ENCODE peak calls at places on chromosome 5, in seven cellular contexts. V is right atrium auricular region, W is lower lobe of right lung, E is fibroblast of mammary gland, R is GM12878, I is stomach, J is transverse colon. Z is an unnamed sample.

GRCh38 chr5:45826055-45826454 is 129.9 kb upstream of the HCN1 start:
- DNase-seq in V (no peak), W (no peak), E (no peak), R (no peak), I (no peak), J (no peak), Z (no peak)

GRCh38 chr5:56356876-56357160 is 123.7 kb upstream of the ANKRD55 start:
- DNase-seq in V (no peak), W (no peak), E (no peak), R (no peak), I (no peak), J (no peak), Z (no peak)

GRCh38 chr5:14038341-14038959 is 94.0 kb upstream of the DNAH5 start:
- DNase-seq in V (no peak), W (no peak), E (peak), R (no peak), I (no peak), J (no peak), Z (no peak)

GRCh38 chr5:163005949-163006348 is 431.4 kb upstream of the CCNG1 start:
- DNase-seq in V (no peak), W (no peak), E (no peak), R (no peak), I (no peak), J (no peak), Z (no peak)

GRCh38 chr5:58069846-58070245 is 390.0 kb downstream of the PLK2 start:
- DNase-seq in V (no peak), W (no peak), E (no peak), R (no peak), I (no peak), J (peak), Z (no peak)

GRCh38 chr5:150065886-150066285 is 20.5 kb downstream of the CSF1R start:
- DNase-seq in V (no peak), W (peak), E (peak), R (no peak), I (no peak), J (no peak), Z (no peak)

GRCh38 chr5:126450388-126450787 is 27.2 kb downstream of the GRAMD2B start:
- DNase-seq in V (no peak), W (no peak), E (no peak), R (no peak), I (no peak), J (no peak), Z (no peak)

GRCh38 chr5:78300464-78301045 is 6.1 kb upstream of the AP3B1 start:
- DNase-seq in V (no peak), W (no peak), E (peak), R (no peak), I (no peak), J (no peak), Z (no peak)

GRCh38 chr5:171700331-171700935 is 85.2 kb upstream of the SMIM23 start:
- DNase-seq in V (no peak), W (no peak), E (no peak), R (no peak), I (no peak), J (no peak), Z (no peak)

GRCh38 chr5:89204766-89205165 is 321.8 kb upstream of the MEF2C start:
- DNase-seq in V (no peak), W (no peak), E (peak), R (no peak), I (no peak), J (no peak), Z (no peak)

GRCh38 chr5:179184521-179185050 is 124.4 kb downstream of the ZNF354C start:
- DNase-seq in V (no peak), W (peak), E (no peak), R (no peak), I (no peak), J (no peak), Z (no peak)

GRCh38 chr5:50722223-50722622 is 55.8 kb downstream of the PARP8 start:
- DNase-seq in V (no peak), W (no peak), E (no peak), R (no peak), I (no peak), J (no peak), Z (no peak)

GRCh38 chr5:135825373-135826220 is 8.9 kb upstream of the SLC25A48 start:
- DNase-seq in V (no peak), W (no peak), E (no peak), R (no peak), I (no peak), J (no peak), Z (no peak)

GRCh38 chr5:109141499-109142200 is 268.1 kb downstream of the PJA2 start:
- DNase-seq in V (no peak), W (no peak), E (peak), R (no peak), I (no peak), J (no peak), Z (no peak)

GRCh38 chr5:112867411-112867810 is 6.3 kb downstream of the SRP19 start:
- DNase-seq in V (no peak), W (no peak), E (no peak), R (no peak), I (no peak), J (no peak), Z (no peak)

GRCh38 chr5:180211761-180212035 is 2.7 kb upstream of the RASGEF1C start:
- DNase-seq in V (no peak), W (no peak), E (no peak), R (no peak), I (no peak), J (no peak), Z (no peak)

GRCh38 chr5:107461770-107462169 is 209.0 kb downstream of the EFNA5 start:
- DNase-seq in V (no peak), W (no peak), E (no peak), R (no peak), I (no peak), J (no peak), Z (no peak)

GRCh38 chr5:16897284-16897704 is 38.8 kb downstream of the MYO10 start:
- DNase-seq in V (no peak), W (no peak), E (peak), R (no peak), I (no peak), J (no peak), Z (no peak)

GRCh38 chr5:138305797-138306196 is 25.8 kb downstream of the CDC25C start:
- DNase-seq in V (peak), W (no peak), E (no peak), R (no peak), I (peak), J (no peak), Z (no peak)

GRCh38 chr5:137492321-137492720 is 6.8 kb downstream of the SPOCK1 start:
- DNase-seq in V (no peak), W (no peak), E (peak), R (no peak), I (no peak), J (no peak), Z (no peak)

GRCh38 chr5:62948294-62948693 is 369.7 kb downstream of the LRRC70 start:
- DNase-seq in V (no peak), W (no peak), E (no peak), R (no peak), I (no peak), J (no peak), Z (no peak)

GRCh38 chr5:59709833-59710232 is 183.7 kb downstream of the PDE4D start:
- DNase-seq in V (no peak), W (no peak), E (peak), R (no peak), I (peak), J (peak), Z (no peak)

GRCh38 chr5:64973226-64973625 is 204.5 kb downstream of the CWC27 start:
- DNase-seq in V (no peak), W (no peak), E (no peak), R (no peak), I (no peak), J (no peak), Z (no peak)

GRCh38 chr5:64972591-64972990 is 203.9 kb downstream of the CWC27 start:
- DNase-seq in V (no peak), W (no peak), E (peak), R (no peak), I (no peak), J (no peak), Z (no peak)

GRCh38 chr5:64971990-64972389 is 203.3 kb downstream of the CWC27 start:
- DNase-seq in V (no peak), W (no peak), E (no peak), R (no peak), I (no peak), J (no peak), Z (no peak)

DNA sequence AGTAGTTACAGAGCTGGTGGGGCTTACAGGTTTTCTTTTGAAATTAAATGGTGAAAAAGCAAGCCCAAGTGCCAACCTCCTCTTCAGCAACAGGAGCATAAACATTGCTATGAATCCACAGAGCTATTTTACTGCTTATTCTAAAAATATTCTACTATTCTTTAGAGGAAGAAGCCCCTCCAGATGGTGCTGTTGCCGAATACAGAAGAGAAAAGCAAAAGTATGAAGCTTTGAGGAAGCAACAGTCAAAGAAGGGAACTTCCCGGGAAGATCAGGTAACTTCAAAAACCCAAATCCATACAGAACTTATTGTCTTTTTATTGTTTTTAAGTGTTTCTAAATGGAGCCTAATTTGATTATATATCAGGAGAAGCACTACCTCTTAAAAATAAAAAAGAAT is 202.8 kb downstream of the CWC27 start:
- DNase-seq in V (no peak), W (no peak), E (peak), R (no peak), I (no peak), J (no peak), Z (no peak)
- TF ChIP-seq CTCF in V (no peak), W (peak), E (peak), R (peak), I (no peak), J (no peak), Z (no peak)

GRCh38 chr5:35233121-35233520 is 2.8 kb upstream of the PRLR start:
- DNase-seq in V (no peak), W (no peak), E (no peak), R (no peak), I (no peak), J (no peak), Z (no peak)

GRCh38 chr5:35230043-35230611 is at the start of gene PRLR:
- DNase-seq in V (peak), W (peak), E (peak), R (no peak), I (peak), J (peak), Z (no peak)

GRCh38 chr5:35232124-35232523 is 1.8 kb upstream of the PRLR start:
- DNase-seq in V (no peak), W (no peak), E (no peak), R (no peak), I (no peak), J (no peak), Z (no peak)

GRCh38 chr5:35228304-35228703 is 2.0 kb downstream of the PRLR start:
- DNase-seq in V (no peak), W (no peak), E (no peak), R (no peak), I (no peak), J (no peak), Z (no peak)

GRCh38 chr5:35229076-35230042 is 928 bp downstream of the PRLR start:
- DNase-seq in V (no peak), W (peak), E (peak), R (no peak), I (peak), J (peak), Z (no peak)
- TF ChIP-seq CTCF in V (no peak), W (no peak), E (peak), R (peak), I (no peak), J (no peak), Z (no peak)

GRCh38 chr5:116361171-116361967 is 213.3 kb downstream of the SEMA6A start:
- DNase-seq in V (peak), W (peak), E (peak), R (no peak), I (peak), J (peak), Z (no peak)
- TF ChIP-seq CTCF in V (no peak), W (peak), E (no peak), R (no peak), I (peak), J (peak), Z (no peak)

DNA sequence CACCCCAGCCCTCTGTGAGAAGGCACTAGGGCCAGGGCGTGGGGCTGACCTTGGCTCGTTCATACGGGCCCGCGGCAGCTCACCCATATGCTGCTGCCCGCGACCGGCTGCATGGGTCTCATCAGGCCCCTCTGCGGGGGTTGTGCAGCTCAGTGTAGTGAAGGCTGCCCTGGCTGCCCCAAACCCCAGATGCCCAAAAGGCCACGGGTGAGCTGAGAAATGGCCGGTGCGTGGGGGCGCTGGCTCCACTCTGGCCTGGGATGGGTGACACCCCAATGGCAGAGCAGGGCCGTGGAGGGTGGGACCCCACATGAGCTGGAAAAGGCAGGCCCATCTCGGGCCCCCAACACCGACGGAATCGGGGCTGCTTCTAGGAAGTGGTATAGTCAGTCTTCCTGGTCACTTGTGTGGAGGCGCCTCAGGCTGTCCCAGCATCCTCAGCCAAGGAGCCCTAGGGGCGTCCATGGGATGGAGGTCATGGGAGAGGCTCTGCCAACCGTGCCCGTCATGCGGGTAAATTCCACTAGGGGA is 19.4 kb upstream of the LRRC14B start:
- DNase-seq in V (no peak), W (peak), E (no peak), R (no peak), I (no peak), J (no peak), Z (no peak)
- TF ChIP-seq CTCF in V (no peak), W (no peak), E (no peak), R (no peak), I (no peak), J (no peak), Z (no peak)

GRCh38 chr5:101728933-101729332 is 567.2 kb downstream of the SLCO4C1 start:
- DNase-seq in V (no peak), W (no peak), E (no peak), R (no peak), I (no peak), J (no peak), Z (no peak)
- TF ChIP-seq CTCF in V (no peak), W (no peak), E (no peak), R (no peak), I (no peak), J (no peak), Z (no peak)

GRCh38 chr5:82351754-82352145 is 73.6 kb upstream of the RPS23 start:
- DNase-seq in V (no peak), W (no peak), E (peak), R (no peak), I (no peak), J (no peak), Z (no peak)

GRCh38 chr5:82348749-82349148 is 70.6 kb upstream of the RPS23 start:
- DNase-seq in V (no peak), W (no peak), E (peak), R (no peak), I (no peak), J (no peak), Z (no peak)

GRCh38 chr5:82352146-82352791 is 74.1 kb upstream of the RPS23 start:
- DNase-seq in V (no peak), W (no peak), E (peak), R (no peak), I (no peak), J (no peak), Z (no peak)

GRCh38 chr5:82347213-82347947 is 69.2 kb upstream of the RPS23 start:
- DNase-seq in V (peak), W (no peak), E (peak), R (no peak), I (no peak), J (no peak), Z (no peak)

DNA sequence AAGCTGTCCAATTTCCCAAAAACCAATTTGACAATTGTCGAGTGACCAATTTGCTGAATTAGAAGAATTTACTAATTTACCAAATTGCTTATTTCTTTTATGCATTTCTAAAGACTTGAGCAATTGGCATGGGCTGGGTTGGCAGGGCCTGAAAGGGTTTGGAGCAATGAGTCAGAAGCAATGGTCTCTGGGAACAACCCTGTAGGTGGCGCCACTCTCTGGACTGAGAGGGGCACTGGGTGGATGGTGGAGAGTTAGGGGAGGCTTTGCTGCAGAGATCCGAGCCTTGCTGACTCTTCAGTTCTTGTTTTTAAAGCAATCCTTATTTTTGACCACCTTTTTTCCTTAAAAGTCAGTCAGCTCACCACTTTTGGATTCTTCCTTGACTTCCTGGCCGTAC is 71.5 kb upstream of the RPS23 start:
- DNase-seq in V (no peak), W (no peak), E (peak), R (no peak), I (no peak), J (peak), Z (no peak)
- TF ChIP-seq CTCF in V (no peak), W (peak), E (peak), R (peak), I (no peak), J (no peak), Z (no peak)

DNA sequence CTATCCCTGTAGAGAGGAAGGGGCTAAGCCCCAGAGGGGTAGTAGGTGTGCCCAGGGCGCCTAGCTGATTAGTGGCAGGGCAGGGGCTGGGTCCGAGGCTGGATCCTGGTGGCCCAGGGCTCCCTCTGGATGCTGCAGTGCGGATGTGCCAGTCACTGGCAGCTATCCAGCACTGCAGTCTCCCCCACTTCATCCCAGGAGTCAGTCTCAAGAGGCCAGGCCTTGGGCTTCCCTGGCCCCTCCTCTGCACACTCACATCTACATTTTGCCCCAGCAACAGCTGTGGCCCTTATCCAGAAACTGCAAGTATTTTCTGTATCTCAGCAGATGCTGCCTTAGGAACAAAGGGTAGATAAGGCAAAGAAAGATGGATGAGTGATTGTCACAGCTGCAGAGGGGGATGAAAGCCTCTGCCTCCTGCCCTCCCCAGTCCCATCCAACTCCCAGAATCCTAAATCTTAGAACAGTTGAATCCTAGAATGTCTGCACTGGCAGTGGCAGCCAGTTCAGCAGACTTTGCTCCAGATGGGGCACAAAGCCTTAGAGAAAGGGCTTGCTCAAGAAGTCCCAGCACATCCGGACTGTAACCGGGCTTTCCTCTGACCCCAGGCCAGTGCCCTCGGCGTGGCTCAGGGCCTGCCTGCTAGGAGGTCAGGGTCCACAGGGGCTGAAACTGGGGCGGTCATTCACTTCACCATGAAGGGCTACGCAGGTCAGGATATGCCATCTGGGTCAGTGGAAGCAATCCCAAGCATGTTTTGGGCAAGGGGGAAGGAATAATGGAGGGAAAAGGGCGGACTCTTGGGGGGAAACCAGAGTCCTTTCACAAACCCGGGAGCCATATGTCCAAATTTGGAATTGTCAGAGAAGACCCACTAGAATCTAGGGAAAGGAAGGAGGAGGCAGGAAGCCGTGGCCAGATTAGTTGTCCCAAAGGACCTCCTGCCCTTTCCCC is 1.5 kb downstream of the ANXA6 start:
- DNase-seq in V (no peak), W (no peak), E (peak), R (no peak), I (no peak), J (peak), Z (no peak)
- TF ChIP-seq CTCF in V (no peak), W (no peak), E (no peak), R (no peak), I (no peak), J (no peak), Z (no peak)

DNA sequence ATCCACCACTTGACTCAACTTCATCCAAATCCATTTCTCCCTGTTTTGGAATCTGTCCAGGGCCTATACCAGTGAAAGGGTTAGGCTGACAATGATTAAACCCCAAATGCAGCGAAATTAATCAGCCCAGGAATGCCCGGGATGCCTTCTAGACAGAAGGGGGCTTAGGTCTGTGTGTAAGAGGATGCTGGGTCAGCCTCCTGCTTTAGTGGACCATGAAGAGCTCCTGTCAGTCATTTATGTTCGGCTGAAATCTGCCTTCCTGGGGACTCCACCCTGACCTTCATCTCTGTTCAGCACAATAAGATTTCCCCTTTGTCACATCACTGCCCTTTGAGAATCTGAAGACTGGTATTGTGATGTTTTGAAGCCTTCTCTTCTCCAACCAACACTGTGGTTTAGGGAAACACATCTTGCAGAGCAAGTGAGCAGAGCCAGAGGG is 234.2 kb downstream of the ARHGAP26 start:
- DNase-seq in V (no peak), W (no peak), E (no peak), R (no peak), I (no peak), J (no peak), Z (no peak)
- TF ChIP-seq CTCF in V (no peak), W (no peak), E (no peak), R (no peak), I (no peak), J (no peak), Z (no peak)

Z was measured in CD8-positive, alpha-beta T cell.